ENCODE peak calls at places on chromosomes 13 and 19, in ten cellular contexts. A is T-helper 17 cell; R is bronchial epithelial cell; K is T-helper 2 cell; O is IMR-90; L is neural crest cell; P is ascending aorta; N is CD8-positive, alpha-beta T cell; M is NCI-H345; D is GM12865. F is an unnamed sample.

GRCh38 chr13:85619321-85619720 is 179.9 kb downstream of the SLITRK6 start:
- DNase-seq in D (no peak), A (no peak), N (no peak), P (no peak), O (no peak), L (no peak), M (no peak), K (no peak), R (no peak), F (no peak)

GRCh38 chr19:32669205-32669785 is 5.7 kb downstream of the ANKRD27 start:
- DNase-seq in K (no peak), N (no peak), M (no peak), O (no peak), P (no peak), L (no peak), D (no peak), R (no peak), A (no peak), F (no peak)

GRCh38 chr19:39498262-39499081 is at the start of gene DLL3:
- DNase-seq in K (no peak), O (peak), P (no peak), A (no peak), D (no peak), N (no peak), R (no peak), M (peak), L (peak), F (no peak)

GRCh38 chr19:47183579-47183978 is 47.4 kb downstream of the BBC3 start:
- DNase-seq in D (no peak), N (no peak), K (no peak), R (no peak), A (no peak), P (no peak), M (no peak), O (no peak), L (no peak), F (no peak)

GRCh38 chr13:77892491-77892890 is 26.1 kb downstream of the EDNRB start:
- DNase-seq in L (no peak), A (no peak), M (no peak), N (no peak), P (no peak), K (no peak), O (no peak), R (no peak), D (no peak), F (no peak)

GRCh38 chr19:4581381-4582111 is 22.1 kb upstream of the SEMA6B start:
- DNase-seq in D (no peak), A (no peak), R (no peak), O (no peak), M (peak), N (no peak), L (peak), P (no peak), K (no peak), F (no peak)

GRCh38 chr13:27556109-27556508 is 64.2 kb downstream of the LNX2 start:
- DNase-seq in M (no peak), P (no peak), R (no peak), K (no peak), O (peak), L (no peak), D (no peak), A (no peak), N (no peak), F (no peak)

GRCh38 chr19:15374796-15375440 is 4.7 kb downstream of the AKAP8 start:
- DNase-seq in O (no peak), M (no peak), R (no peak), D (no peak), P (no peak), N (no peak), L (no peak), K (no peak), A (no peak), F (peak)

GRCh38 chr19:903266-903797 is 9.7 kb downstream of the R3HDM4 start:
- DNase-seq in K (no peak), P (no peak), R (no peak), M (no peak), N (no peak), O (peak), D (no peak), L (no peak), A (no peak), F (no peak)

GRCh38 chr19:27740396-27740795 is 1472.6 kb downstream of the UQCRFS1 start:
- DNase-seq in N (no peak), L (no peak), M (no peak), O (no peak), D (no peak), R (no peak), K (no peak), A (no peak), P (no peak), F (no peak)

GRCh38 chr13:49220856-49221614 is 897 bp downstream of the MLNR start:
- DNase-seq in A (no peak), P (no peak), M (no peak), L (no peak), K (no peak), D (no peak), R (no peak), N (no peak), O (peak), F (peak)

GRCh38 chr19:6233051-6233826 is 46.5 kb downstream of the MLLT1 start:
- DNase-seq in R (no peak), A (no peak), L (no peak), K (no peak), N (no peak), M (no peak), D (no peak), O (peak), P (no peak), F (peak)

GRCh38 chr19:33344210-33344609 is 29.3 kb upstream of the CEBPG start:
- DNase-seq in O (no peak), K (no peak), M (no peak), R (no peak), N (no peak), L (no peak), A (no peak), D (no peak), P (no peak), F (no peak)

GRCh38 chr19:57773488-57773887 is 4.0 kb downstream of the ZNF586 start:
- DNase-seq in D (no peak), L (no peak), K (no peak), R (no peak), A (no peak), N (no peak), P (no peak), O (no peak), M (no peak), F (no peak)

GRCh38 chr19:6026390-6026897 is 48.5 kb upstream of the RANBP3 start:
- DNase-seq in R (no peak), N (no peak), D (no peak), K (no peak), M (no peak), O (no peak), L (no peak), P (no peak), A (no peak), F (peak)

GRCh38 chr13:51318015-51318414 is 21.5 kb upstream of the SERPINE3 start:
- DNase-seq in N (no peak), K (no peak), L (no peak), A (no peak), R (no peak), P (no peak), D (no peak), O (no peak), M (no peak), F (no peak)

F was measured in left lung.